ENCODE peak calls at places on chromosome 16, in nine cellular contexts. G, O, C, T, Z, E, X, F and W are unnamed samples.

GRCh38 chr16:29303520-29303919 is 103.0 kb downstream of the NPIPB11 start:
- DNase-seq in T (no peak), X (no peak), E (no peak), G (no peak), O (no peak), F (no peak), C (no peak), Z (no peak), W (no peak)

GRCh38 chr16:88500255-88500661 is 47.2 kb downstream of the ZFPM1 start:
- DNase-seq in G (no peak), E (no peak), T (no peak), O (no peak), X (no peak), F (no peak), Z (no peak), C (no peak), W (no peak)

GRCh38 chr16:85473909-85474640 is 139.0 kb upstream of the GSE1 start:
- DNase-seq in F (no peak), E (no peak), O (no peak), T (no peak), Z (no peak), X (no peak), C (no peak), G (no peak), W (no peak)

GRCh38 chr16:88957887-88958577 is 19.0 kb downstream of the CBFA2T3 start:
- DNase-seq in C (no peak), G (no peak), X (no peak), F (no peak), E (no peak), Z (no peak), O (no peak), T (no peak), W (no peak)

GRCh38 chr16:931171-931570 is 39.6 kb downstream of the LMF1 start:
- DNase-seq in G (no peak), T (no peak), X (no peak), Z (no peak), O (no peak), E (no peak), C (no peak), F (no peak), W (no peak)

GRCh38 chr16:49527621-49528020 is 154.0 kb downstream of the C16orf78 start:
- DNase-seq in T (no peak), C (no peak), O (peak), Z (no peak), G (no peak), E (no peak), F (peak), X (no peak), W (no peak)

GRCh38 chr16:48393843-48394703 is 8.9 kb upstream of the SIAH1 start:
- DNase-seq in F (peak), Z (peak), C (peak), E (no peak), G (no peak), O (peak), T (peak), X (no peak), W (no peak)

GRCh38 chr16:28188085-28188916 is 23.5 kb downstream of the XPO6 start:
- DNase-seq in G (no peak), O (no peak), F (peak), T (no peak), C (no peak), E (no peak), X (peak), Z (no peak), W (no peak)

GRCh38 chr16:27430923-27431484 is 29.0 kb downstream of the IL21R start:
- DNase-seq in Z (peak), F (peak), C (peak), E (no peak), O (no peak), X (peak), T (peak), G (no peak), W (peak)

GRCh38 chr16:50509521-50510341 is 38.5 kb upstream of the NKD1 start:
- DNase-seq in F (peak), Z (no peak), G (no peak), O (peak), E (no peak), T (no peak), X (peak), C (peak), W (peak)

GRCh38 chr16:55703003-55704001 is 47.5 kb downstream of the SLC6A2 start:
- DNase-seq in G (no peak), F (peak), T (peak), X (peak), Z (peak), E (no peak), C (peak), O (peak), W (peak)

GRCh38 chr16:30948087-30948955 is 547 bp upstream of the ORAI3 start:
- DNase-seq in X (peak), E (peak), Z (peak), O (peak), C (peak), T (peak), G (no peak), F (peak), W (peak)

GRCh38 chr16:25007284-25007984 is 7.7 kb downstream of the ARHGAP17 start:
- DNase-seq in X (no peak), G (no peak), F (peak), E (no peak), C (peak), O (peak), T (no peak), Z (no peak), W (peak)